ENCODE peak calls at places on chromosome 4, in nine cellular contexts. H is A549, R is osteoblast, O is epithelial cell of proximal tubule, J is small intestine, D is lung, N is AG10803, U is cardiac fibroblast, K is cardiac muscle cell. B is an unnamed sample.

GRCh38 chr4:142523111-142523510 is 323.0 kb downstream of the INPP4B start:
- DNase-seq in H (no peak), R (no peak), O (no peak), J (no peak), D (no peak), N (no peak), U (no peak), K (no peak), B (no peak)

GRCh38 chr4:133865606-133866327 is 335.8 kb downstream of the PABPC4L start:
- DNase-seq in H (peak; percentile 61), R (no peak), O (peak; percentile 84), J (no peak), D (no peak), N (peak; percentile 71), U (peak; percentile 92), K (peak; percentile 96), B (peak; percentile 94)

GRCh38 chr4:75683482-75684155 is 10.4 kb upstream of the G3BP2 start:
- DNase-seq in H (no peak), R (no peak), O (no peak), J (no peak), D (peak; percentile 1), N (no peak), U (no peak), K (no peak), B (no peak)

GRCh38 chr4:142126890-142127497 is 490.6 kb downstream of the IL15 start:
- DNase-seq in H (peak; percentile 76), R (no peak), O (no peak), J (peak; percentile 72), D (peak; percentile 52), N (peak; percentile 79), U (peak; percentile 89), K (peak; percentile 85), B (peak; percentile 85)

GRCh38 chr4:183111452-183111885 is 12.4 kb downstream of the WWC2 start:
- DNase-seq in H (no peak), R (no peak), O (no peak), J (no peak), D (no peak), N (no peak), U (no peak), K (no peak), B (no peak)

GRCh38 chr4:137420901-137421384 is 111.4 kb downstream of the PCDH18 start:
- DNase-seq in H (no peak), R (no peak), O (no peak), J (no peak), D (no peak), N (no peak), U (no peak), K (no peak), B (no peak)

GRCh38 chr4:48228887-48229462 is 40.7 kb downstream of the TEC start:
- DNase-seq in H (no peak), R (no peak), O (no peak), J (peak; percentile 72), D (no peak), N (no peak), U (no peak), K (no peak), B (no peak)

GRCh38 chr4:26252349-26252748 is 68.5 kb upstream of the RBPJ start:
- DNase-seq in H (no peak), R (no peak), O (peak; percentile 15), J (no peak), D (no peak), N (no peak), U (no peak), K (no peak), B (no peak)

GRCh38 chr4:107094332-107094731 is 58.2 kb upstream of the DKK2 start:
- DNase-seq in H (no peak), R (peak; percentile 37), O (peak; percentile 1), J (no peak), D (no peak), N (peak; percentile 58), U (peak; percentile 23), K (peak; percentile 38), B (peak; percentile 62)

GRCh38 chr4:167023359-167023925 is 210.9 kb downstream of the SPOCK3 start:
- DNase-seq in H (no peak), R (no peak), O (no peak), J (no peak), D (no peak), N (no peak), U (no peak), K (peak; percentile 17), B (no peak)

GRCh38 chr4:189059996-189060570 is 880.6 kb upstream of the FRG1 start:
- DNase-seq in H (no peak), R (no peak), O (no peak), J (no peak), D (no peak), N (peak; percentile 49), U (peak; percentile 1), K (no peak), B (peak; percentile 3)

GRCh38 chr4:77465271-77465670 is 140.3 kb upstream of the CXCL13 start:
- DNase-seq in H (no peak), R (peak; percentile 79), O (no peak), J (peak; percentile 51), D (peak; percentile 32), N (peak; percentile 20), U (peak; percentile 59), K (peak; percentile 72), B (peak; percentile 47)

GRCh38 chr4:8441499-8442091 is 1.0 kb downstream of the TRMT44 start:
- DNase-seq in H (no peak), R (no peak), O (no peak), J (no peak), D (no peak), N (no peak), U (no peak), K (no peak), B (no peak)

GRCh38 chr4:8440491-8441311 is at the start of the genes ACOX3 and TRMT44:
- DNase-seq in H (peak; percentile 87), R (peak; percentile 96), O (peak; percentile 66), J (peak; percentile 96), D (peak; percentile 93), N (peak; percentile 88), U (peak; percentile 95), K (peak; percentile 96), B (peak; percentile 93)

GRCh38 chr4:8438743-8439142 is 1.8 kb downstream of the ACOX3 start:
- DNase-seq in H (no peak), R (no peak), O (no peak), J (no peak), D (no peak), N (no peak), U (no peak), K (no peak), B (no peak)

GRCh38 chr4:8439914-8440490 is 521 bp downstream of the ACOX3 start:
- DNase-seq in H (peak; percentile 35), R (no peak), O (no peak), J (no peak), D (no peak), N (peak; percentile 63), U (peak; percentile 43), K (peak; percentile 47), B (no peak)

GRCh38 chr4:8439168-8439567 is 1.4 kb downstream of the ACOX3 start:
- DNase-seq in H (no peak), R (no peak), O (no peak), J (no peak), D (no peak), N (peak; percentile 12), U (peak; percentile 10), K (no peak), B (peak; percentile 57)
- H3K4me3 ChIP-seq in H (peak overlapping the region; percentile 63), R (peak overlapping the region; percentile 76), O (no peak overlapping the region), J (no peak overlapping the region), D (no peak overlapping the region), N (no peak overlapping the region), U (no peak overlapping the region), K (no peak overlapping the region), B (peak overlapping the region; percentile 97)

GRCh38 chr4:64271601-64272081 is 137.6 kb downstream of the TECRL start:
- DNase-seq in H (peak; percentile 67), R (peak; percentile 3), O (peak; percentile 31), J (peak; percentile 6), D (no peak), N (no peak), U (peak; percentile 29), K (no peak), B (no peak)

DNA sequence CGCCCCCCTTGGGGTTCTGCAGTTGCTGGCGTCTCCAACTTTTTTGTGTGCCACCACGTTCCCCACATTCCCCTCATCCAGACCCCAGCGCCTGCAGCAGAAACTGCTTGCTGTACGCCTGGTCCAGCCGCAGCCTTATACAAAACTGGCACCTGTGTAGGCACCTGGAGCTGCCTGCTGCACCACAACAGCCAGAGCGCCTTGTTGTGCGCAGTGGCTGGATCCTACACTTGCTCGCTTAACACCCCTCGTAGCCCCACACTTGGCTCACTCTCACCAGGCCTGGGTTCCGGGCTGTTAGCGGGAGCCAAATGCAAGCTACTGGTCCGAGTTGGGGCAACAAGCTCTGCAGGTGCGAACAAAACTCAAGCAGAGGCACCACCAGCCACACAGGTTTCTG is 136.8 kb downstream of the TECRL start:
- DNase-seq in H (no peak), R (no peak), O (no peak), J (no peak), D (no peak), N (no peak), U (no peak), K (no peak), B (no peak)
- H3K4me3 ChIP-seq in H (no peak overlapping the region), R (no peak overlapping the region), O (peak overlapping the region; percentile 38), J (no peak overlapping the region), D (no peak overlapping the region), N (no peak overlapping the region), U (no peak overlapping the region), K (no peak overlapping the region), B (no peak overlapping the region)

GRCh38 chr4:30525662-30526061 is 194.5 kb upstream of the PCDH7 start:
- DNase-seq in H (no peak), R (no peak), O (no peak), J (no peak), D (no peak), N (no peak), U (no peak), K (no peak), B (no peak)
- H3K4me3 ChIP-seq in H (no peak overlapping the region), R (no peak overlapping the region), O (no peak overlapping the region), J (no peak overlapping the region), D (no peak overlapping the region), N (no peak overlapping the region), U (no peak overlapping the region), K (no peak overlapping the region), B (no peak overlapping the region)

DNA sequence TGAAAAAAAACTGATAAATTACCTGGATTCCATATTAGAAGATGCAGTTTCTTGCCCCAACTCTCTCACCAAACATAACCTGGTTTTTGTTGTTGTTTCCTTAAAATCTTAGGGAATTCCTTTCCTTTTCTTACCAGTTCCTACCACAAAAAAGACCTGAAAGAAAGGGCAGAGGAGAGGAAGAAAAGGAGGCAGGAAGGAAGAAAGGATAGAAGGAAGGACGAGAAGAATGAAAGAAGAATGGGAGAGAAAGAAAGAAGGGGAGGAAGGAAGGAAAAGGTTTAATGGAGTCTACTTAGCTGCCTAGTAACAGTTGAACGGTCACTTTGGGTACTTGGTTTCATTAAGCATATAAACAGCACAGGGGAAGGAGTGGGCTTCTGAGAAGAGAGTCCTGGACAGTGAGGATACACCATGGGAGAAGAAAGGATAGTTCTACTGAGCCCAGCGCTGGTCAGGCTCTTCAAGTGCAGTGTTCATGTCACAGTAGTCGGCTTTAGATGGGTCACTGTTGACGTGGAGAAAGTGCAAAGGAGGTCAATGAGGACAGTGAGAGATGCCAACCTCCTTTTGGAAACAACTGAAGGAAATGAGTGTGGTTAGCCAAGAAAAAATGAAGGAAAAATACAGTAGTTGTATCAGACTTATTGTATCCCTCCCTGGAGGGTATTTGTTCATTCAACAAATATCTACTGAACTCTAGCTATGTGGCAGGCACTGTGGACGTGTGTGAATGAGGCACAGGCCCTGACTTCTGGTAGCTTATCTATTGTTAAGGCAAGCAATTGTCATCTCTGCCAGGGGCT is 1.1 kb upstream of the CHIC2 start:
- DNase-seq in H (no peak), R (peak; percentile 63), O (no peak), J (no peak), D (no peak), N (peak; percentile 63), U (peak; percentile 64), K (peak; percentile 41), B (peak; percentile 60)
- H3K4me3 ChIP-seq in H (peak overlapping the region; percentile 84), R (peak overlapping the region; percentile 95), O (no peak overlapping the region), J (no peak overlapping the region), D (no peak overlapping the region), N (no peak overlapping the region), U (no peak overlapping the region), K (peak overlapping the region; percentile 80), B (peak overlapping the region; percentile 80)

GRCh38 chr4:16050669-16051068 is 33.2 kb downstream of the PROM1 start:
- DNase-seq in H (no peak), R (no peak), O (no peak), J (no peak), D (no peak), N (no peak), U (no peak), K (no peak), B (no peak)
- H3K4me3 ChIP-seq in H (no peak overlapping the region), R (no peak overlapping the region), O (no peak overlapping the region), J (no peak overlapping the region), D (no peak overlapping the region), N (no peak overlapping the region), U (no peak overlapping the region), K (no peak overlapping the region), B (no peak overlapping the region)

B was measured in adipocyte.